ENCODE peak calls at places on chromosomes 4 and X, in seven cellular contexts. S is lower leg skin; Y is stimulated activated CD4-positive, alpha-beta T cell treated with anti-CD3 and anti-CD28 coated beads, Interleukin-15, amount 100 ng/mL, for 1 hour; W is B cell; Q is HL-60; P is bronchial epithelial cell; N is AG09319. U is an unnamed sample.

GRCh38 chr4:74189331-74190043 is 31.6 kb downstream of the MTHFD2L start:
- DNase-seq in P (peak), N (peak), W (no peak), Y (no peak), Q (peak), S (no peak), U (no peak)

GRCh38 chr4:167233523-167234387 is 539 bp downstream of the SPOCK3 start:
- DNase-seq in P (peak), Q (no peak), N (no peak), Y (no peak), W (no peak), S (no peak), U (no peak)

GRCh38 chr4:159103406-159104131 is 690 bp downstream of the RAPGEF2 start:
- DNase-seq in S (peak), N (no peak), P (no peak), Q (peak), Y (peak), W (peak), U (peak)

GRCh38 chrX:150570512-150570911 is 2.1 kb downstream of the MTM1 start:
- DNase-seq in Y (no peak), P (no peak), W (no peak), Q (peak), S (no peak), N (no peak), U (no peak)

GRCh38 chr4:88753658-88754431 is 56.2 kb upstream of the NAP1L5 start:
- DNase-seq in S (no peak), W (no peak), N (no peak), P (no peak), Y (no peak), Q (no peak), U (no peak)

GRCh38 chrX:6384921-6385320 is 150.0 kb downstream of the VCX3A start:
- DNase-seq in P (no peak), S (no peak), W (no peak), N (no peak), Q (no peak), Y (no peak), U (no peak)

GRCh38 chr4:108738307-108738706 is 24.5 kb downstream of the ETNPPL start:
- DNase-seq in S (no peak), P (peak), W (no peak), N (no peak), Q (no peak), Y (no peak), U (no peak)

GRCh38 chr4:34972189-34972588 is 1272.1 kb downstream of the ARAP2 start:
- DNase-seq in S (no peak), Y (no peak), W (no peak), P (peak), N (no peak), Q (no peak), U (no peak)

GRCh38 chrX:1466971-1467561 is 14.4 kb upstream of the ASMTL start:
- DNase-seq in S (peak), N (no peak), P (no peak), Y (peak), W (peak), Q (peak), U (no peak)

U was measured in uterus.